ENCODE peak calls at places on chromosomes 6 and 20, in ten cellular contexts. J is pancreas, X is fibroblast of villous mesenchyme, Z is tibial artery, V is AG04449, N is fibroblast of mammary gland, E is heart left ventricle, Y is adipocyte, U is H7, D is GM12878. O is an unnamed sample.

GRCh38 chr6:15342114-15342513 is 96.2 kb downstream of the JARID2 start:
- DNase-seq in J (no peak), X (no peak), Z (no peak), V (no peak), N (no peak), E (no peak), Y (no peak), U (no peak), D (no peak), O (no peak)

GRCh38 chr20:17749979-17750721 is 50.4 kb downstream of the BANF2 start:
- DNase-seq in J (no peak), X (peak), Z (peak), V (no peak), N (peak), E (peak), Y (no peak), U (no peak), D (no peak), O (no peak)

GRCh38 chr20:39913274-39913673 is 775.8 kb downstream of the MAFB start:
- DNase-seq in J (no peak), X (no peak), Z (no peak), V (no peak), N (no peak), E (no peak), Y (no peak), U (no peak), D (no peak), O (no peak)

GRCh38 chr6:120378582-120379220 is 955.6 kb downstream of the TBC1D32 start:
- DNase-seq in J (no peak), X (peak), Z (no peak), V (no peak), N (peak), E (no peak), Y (peak), U (peak), D (no peak), O (peak)

GRCh38 chr6:24495516-24495847 is 713 bp downstream of the ALDH5A1 start:
- DNase-seq in J (peak), X (peak), Z (peak), V (no peak), N (peak), E (peak), Y (peak), U (peak), D (no peak), O (peak)

GRCh38 chr6:27452496-27452897 is 20.4 kb downstream of the ZNF184 start:
- DNase-seq in J (no peak), X (peak), Z (no peak), V (no peak), N (peak), E (no peak), Y (peak), U (no peak), D (no peak), O (no peak)

GRCh38 chr6:130366011-130366963 is at the start of gene TMEM200A:
- DNase-seq in J (no peak), X (peak), Z (peak), V (no peak), N (peak), E (peak), Y (peak), U (peak), D (no peak), O (peak)

GRCh38 chr6:156953478-156954146 is 176.4 kb downstream of the ARID1B start:
- DNase-seq in J (no peak), X (peak), Z (no peak), V (peak), N (peak), E (no peak), Y (peak), U (peak), D (no peak), O (peak)

GRCh38 chr6:36616888-36617521 is 22.8 kb downstream of the SRSF3 start:
- DNase-seq in J (peak), X (no peak), Z (peak), V (no peak), N (peak), E (peak), Y (peak), U (no peak), D (no peak), O (peak)

GRCh38 chr6:132675749-132676148 is 16.8 kb upstream of the TAAR1 start:
- DNase-seq in J (no peak), X (no peak), Z (no peak), V (no peak), N (no peak), E (no peak), Y (no peak), U (no peak), D (no peak), O (no peak)

GRCh38 chr6:169791721-169792131 is 40.3 kb downstream of the ERMARD start:
- DNase-seq in J (no peak), X (no peak), Z (peak), V (no peak), N (no peak), E (no peak), Y (no peak), U (no peak), D (no peak), O (no peak)

GRCh38 chr20:36055145-36055544 is 86.8 kb downstream of the CNBD2 start:
- DNase-seq in J (no peak), X (no peak), Z (no peak), V (no peak), N (no peak), E (no peak), Y (no peak), U (no peak), D (no peak), O (no peak)

GRCh38 chr6:170209354-170210025 is 81.4 kb downstream of the DLL1 start:
- DNase-seq in J (peak), X (no peak), Z (peak), V (no peak), N (no peak), E (no peak), Y (no peak), U (no peak), D (no peak), O (no peak)

GRCh38 chr20:45292343-45292742 is 14.3 kb upstream of the RBPJL start:
- DNase-seq in J (no peak), X (no peak), Z (no peak), V (no peak), N (no peak), E (no peak), Y (no peak), U (no peak), D (no peak), O (no peak)

GRCh38 chr20:47558699-47559098 is 57.0 kb downstream of the NCOA3 start:
- DNase-seq in J (no peak), X (peak), Z (no peak), V (no peak), N (no peak), E (no peak), Y (peak), U (no peak), D (no peak), O (peak)

GRCh38 chr20:6074145-6074561 is 20.3 kb upstream of the LRRN4 start:
- DNase-seq in J (no peak), X (no peak), Z (no peak), V (no peak), N (peak), E (peak), Y (peak), U (peak), D (no peak), O (peak)

GRCh38 chr6:125301435-125302391 is at the start of gene HDDC2:
- DNase-seq in J (peak), X (peak), Z (peak), V (no peak), N (peak), E (peak), Y (peak), U (peak), D (no peak), O (peak)

DNA sequence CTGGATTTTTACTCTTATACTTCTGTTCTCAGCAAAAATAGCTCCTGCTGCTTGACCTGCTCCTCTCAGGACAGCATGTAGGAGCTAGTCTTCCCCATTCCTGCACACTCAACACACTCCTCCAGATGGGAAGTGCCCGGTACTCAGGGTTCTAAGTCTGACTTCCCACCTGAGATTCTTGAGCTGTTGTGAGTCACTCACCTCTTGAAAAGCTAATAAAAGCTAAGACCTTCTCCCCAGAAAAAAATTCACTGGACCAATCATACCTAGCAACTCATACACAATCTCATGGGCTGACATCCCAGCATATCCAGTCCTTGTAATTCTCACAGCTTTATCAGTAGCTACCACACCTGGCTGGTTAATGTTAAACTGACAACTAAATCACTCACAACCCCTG is 53.5 kb downstream of the TRPC4AP start:
- DNase-seq in J (peak), X (no peak), Z (no peak), V (no peak), N (no peak), E (no peak), Y (no peak), U (no peak), D (no peak), O (no peak)
- H3K4me3 ChIP-seq in J (no peak), X (no peak), Z (no peak), V (no peak), N (no peak), E (no peak), Y (no peak), U (no peak), D (no peak), O (no peak)

GRCh38 chr20:59124326-59125029 is 39.1 kb upstream of the ZNF831 start:
- DNase-seq in J (no peak), X (no peak), Z (no peak), V (no peak), N (no peak), E (no peak), Y (no peak), U (no peak), D (no peak), O (no peak)
- H3K4me3 ChIP-seq in J (no peak), X (no peak), Z (no peak), V (no peak), N (no peak), E (no peak), Y (no peak), U (no peak), D (no peak), O (no peak)

GRCh38 chr6:17103715-17104114 is 1.9 kb downstream of the STMND1 start:
- DNase-seq in J (no peak), X (no peak), Z (no peak), V (no peak), N (no peak), E (no peak), Y (no peak), U (peak), D (no peak), O (no peak)

GRCh38 chr6:17102258-17102870 is 514 bp downstream of the STMND1 start:
- DNase-seq in J (no peak), X (no peak), Z (no peak), V (no peak), N (no peak), E (no peak), Y (no peak), U (no peak), D (no peak), O (no peak)

GRCh38 chr6:17099401-17100059 is 2.3 kb upstream of the STMND1 start:
- DNase-seq in J (peak), X (no peak), Z (no peak), V (no peak), N (no peak), E (no peak), Y (no peak), U (no peak), D (no peak), O (no peak)

GRCh38 chr6:17098538-17098937 is 3.3 kb upstream of the STMND1 start:
- DNase-seq in J (no peak), X (peak), Z (no peak), V (no peak), N (peak), E (no peak), Y (no peak), U (no peak), D (no peak), O (no peak)

DNA sequence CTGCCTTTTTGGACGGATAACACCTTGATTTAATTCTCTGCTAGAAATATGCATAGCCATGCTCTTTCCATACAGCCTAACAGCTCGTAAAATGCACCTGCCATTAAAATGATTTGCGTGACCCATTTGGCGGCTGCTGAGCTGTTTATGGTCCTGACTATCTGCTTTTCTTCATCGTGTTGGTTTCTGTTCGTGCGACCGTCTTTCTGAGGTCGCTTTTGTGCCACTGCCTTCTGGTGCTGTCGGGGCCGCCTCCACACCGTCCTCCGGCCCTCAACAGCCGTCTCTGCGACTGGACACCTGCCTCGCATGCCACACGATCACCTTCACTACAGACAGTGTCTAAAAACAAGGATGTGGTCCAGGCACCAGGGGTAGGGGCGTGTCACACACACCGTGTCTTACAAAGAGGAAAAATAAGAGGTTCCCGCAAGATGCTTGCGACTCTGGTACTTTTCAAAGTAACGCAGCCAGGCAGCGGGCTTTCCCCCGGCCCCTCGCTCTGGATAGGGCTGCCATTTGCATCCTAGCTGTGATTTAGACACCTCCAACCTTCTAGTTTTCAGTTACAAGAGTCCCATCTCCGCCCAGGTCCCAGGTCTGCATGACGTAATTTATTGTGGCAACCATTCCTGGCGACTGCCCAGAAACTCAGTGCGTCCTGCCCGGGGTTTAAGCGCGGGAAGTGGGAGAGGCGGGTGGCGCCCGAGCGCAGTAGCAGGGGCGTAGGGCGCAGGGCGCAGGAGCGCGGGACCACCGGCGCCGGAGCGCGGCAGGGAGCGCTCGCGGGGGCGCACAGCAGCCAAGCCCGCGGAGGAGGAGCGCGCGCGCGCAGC is at the start of gene STMND1:
- DNase-seq in J (peak), X (peak), Z (no peak), V (no peak), N (peak), E (peak), Y (peak), U (peak), D (no peak), O (peak)
- H3K4me3 ChIP-seq in J (peak), X (peak), Z (peak), V (peak), N (no peak), E (peak), Y (peak), U (peak), D (no peak), O (peak)

GRCh38 chr6:4883298-4883697 is 107.1 kb downstream of the CDYL start:
- DNase-seq in J (peak), X (no peak), Z (no peak), V (no peak), N (no peak), E (no peak), Y (no peak), U (no peak), D (no peak), O (no peak)

GRCh38 chr6:4879724-4880372 is 103.6 kb downstream of the CDYL start:
- DNase-seq in J (no peak), X (no peak), Z (no peak), V (no peak), N (no peak), E (no peak), Y (no peak), U (no peak), D (peak), O (no peak)

GRCh38 chr6:4884646-4885427 is 108.6 kb downstream of the CDYL start:
- DNase-seq in J (no peak), X (no peak), Z (no peak), V (no peak), N (no peak), E (no peak), Y (no peak), U (no peak), D (no peak), O (no peak)

GRCh38 chr6:4885534-4885933 is 109.3 kb downstream of the CDYL start:
- DNase-seq in J (no peak), X (no peak), Z (no peak), V (no peak), N (no peak), E (no peak), Y (no peak), U (no peak), D (no peak), O (no peak)

GRCh38 chr6:4880373-4880762 is 104.2 kb downstream of the CDYL start:
- DNase-seq in J (no peak), X (no peak), Z (no peak), V (no peak), N (no peak), E (no peak), Y (no peak), U (no peak), D (no peak), O (no peak)
- H3K4me3 ChIP-seq in J (no peak), X (no peak), Z (no peak), V (no peak), N (no peak), E (no peak), Y (no peak), U (no peak), D (peak), O (no peak)

GRCh38 chr20:63814833-63815612 is 16.0 kb downstream of the ZBTB46 start:
- DNase-seq in J (no peak), X (no peak), Z (no peak), V (no peak), N (no peak), E (no peak), Y (no peak), U (no peak), D (no peak), O (no peak)
- H3K4me3 ChIP-seq in J (no peak), X (no peak), Z (no peak), V (no peak), N (no peak), E (no peak), Y (no peak), U (no peak), D (no peak), O (no peak)

GRCh38 chr20:25541676-25542075 is 43.7 kb downstream of the NINL start:
- DNase-seq in J (no peak), X (peak), Z (no peak), V (no peak), N (peak), E (no peak), Y (peak), U (no peak), D (no peak), O (peak)

GRCh38 chr20:25538838-25539665 is 46.3 kb downstream of the NINL start:
- DNase-seq in J (no peak), X (no peak), Z (no peak), V (no peak), N (no peak), E (no peak), Y (no peak), U (peak), D (no peak), O (no peak)

GRCh38 chr20:25539742-25540201 is 45.6 kb downstream of the NINL start:
- DNase-seq in J (no peak), X (peak), Z (no peak), V (no peak), N (peak), E (no peak), Y (peak), U (no peak), D (no peak), O (peak)

GRCh38 chr20:25537890-25538289 is 47.4 kb downstream of the NINL start:
- DNase-seq in J (no peak), X (no peak), Z (no peak), V (no peak), N (no peak), E (no peak), Y (no peak), U (peak), D (no peak), O (no peak)

DNA sequence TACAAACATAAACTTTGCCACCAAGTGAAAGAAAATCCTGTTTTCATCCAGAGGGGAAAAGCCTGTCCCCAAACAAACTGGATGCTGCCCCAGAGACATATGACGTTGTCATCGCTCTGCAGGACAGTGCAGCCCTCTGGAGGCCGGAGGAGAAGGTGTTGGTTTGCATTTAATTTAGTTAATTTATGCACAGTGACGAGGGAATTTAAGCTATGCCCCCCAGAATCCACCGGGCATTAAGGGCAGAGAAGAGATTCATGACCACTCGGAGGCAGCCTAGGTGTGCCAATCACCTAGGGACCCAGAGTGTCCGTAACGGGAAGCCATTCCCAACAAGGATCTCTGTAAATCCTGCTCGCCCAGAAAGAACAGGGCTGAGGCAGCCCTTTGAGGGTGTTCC is 45.1 kb downstream of the NINL start:
- DNase-seq in J (no peak), X (peak), Z (no peak), V (no peak), N (peak), E (no peak), Y (no peak), U (peak), D (no peak), O (peak)
- H3K4me3 ChIP-seq in J (no peak), X (no peak), Z (peak), V (peak), N (peak), E (peak), Y (peak), U (no peak), D (no peak), O (peak)

DNA sequence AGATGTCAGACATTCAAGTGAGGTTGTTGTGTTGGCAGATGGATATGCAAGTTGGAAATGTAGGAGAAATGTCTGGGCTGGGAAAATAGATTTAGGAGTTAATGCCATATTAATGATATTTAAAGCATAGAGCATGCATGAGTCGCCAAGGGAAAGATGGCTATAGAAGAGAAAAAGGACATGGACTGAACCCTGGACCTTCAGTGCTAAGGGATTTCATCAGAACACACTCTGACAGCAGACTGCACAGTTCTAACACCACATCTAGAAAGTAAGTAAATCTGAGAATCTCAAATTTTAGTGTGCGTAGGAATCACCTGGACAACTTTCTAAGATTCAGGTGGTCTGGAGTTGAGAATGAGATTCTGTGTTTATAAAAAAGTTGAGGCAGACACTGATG is 17.3 kb upstream of the POLR1H start:
- DNase-seq in J (no peak), X (no peak), Z (no peak), V (no peak), N (no peak), E (no peak), Y (no peak), U (no peak), D (no peak), O (no peak)
- H3K4me3 ChIP-seq in J (no peak), X (no peak), Z (no peak), V (no peak), N (no peak), E (no peak), Y (no peak), U (no peak), D (no peak), O (no peak)

DNA sequence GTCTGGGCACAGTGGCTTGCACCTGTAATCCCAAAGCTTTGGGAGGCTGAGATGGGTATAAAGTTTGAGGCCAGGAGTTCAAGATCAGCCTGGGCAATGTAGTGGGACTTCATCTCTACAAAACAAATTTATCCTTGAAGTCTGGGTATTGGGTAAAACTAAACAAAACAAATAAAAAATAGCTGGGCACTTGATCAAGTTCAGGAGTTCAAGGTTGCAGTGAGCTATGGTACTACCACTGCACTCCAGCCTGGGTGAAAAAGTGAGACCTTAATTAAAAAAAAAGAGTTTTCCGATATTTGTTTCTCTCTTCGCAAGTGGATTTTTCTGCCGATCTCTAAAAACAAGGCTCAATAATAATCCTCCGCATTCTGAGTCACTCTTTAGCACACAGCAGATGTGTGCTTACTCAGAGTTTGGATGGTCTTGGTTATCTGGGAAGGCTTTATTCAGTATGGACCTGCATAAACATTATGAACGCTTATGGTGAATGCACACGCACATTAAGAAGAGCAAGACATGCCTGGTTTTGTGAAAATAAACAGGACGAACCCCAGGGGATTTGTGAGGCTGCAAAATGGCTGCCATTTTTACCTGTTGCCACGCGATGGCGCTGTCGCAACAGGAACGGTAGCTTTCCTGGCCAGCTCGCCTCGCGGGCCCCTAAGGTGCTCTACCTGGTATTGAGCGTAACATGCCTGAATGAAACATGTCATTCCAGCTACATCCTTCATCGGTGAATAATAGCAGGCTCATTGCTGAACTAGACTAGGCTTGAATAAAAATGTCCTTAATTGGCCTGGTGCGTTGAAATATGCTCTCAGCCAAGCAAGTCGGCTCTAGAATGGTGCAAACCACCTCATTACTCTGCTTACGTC is 6.0 kb downstream of the OPN5 start:
- DNase-seq in J (peak), X (peak), Z (no peak), V (no peak), N (peak), E (peak), Y (peak), U (peak), D (no peak), O (peak)
- H3K4me3 ChIP-seq in J (no peak), X (peak), Z (no peak), V (no peak), N (peak), E (no peak), Y (peak), U (no peak), D (no peak), O (no peak)